ENCODE peak calls at places on chromosomes 1 and 21, in seven cellular contexts. One of them, this sample, is unnamed.

GRCh38 chr1:113770031-113770430 is 10.7 kb upstream of the PHTF1 start:
- DNase-seq in stimulated activated CD4-positive, alpha-beta T cell treated with anti-CD3 and anti-CD28 coated beads, Interleukin-2, amount 100 ng/mL, for 48 hours: no peak
- DNase-seq in HuH-7.5: no peak
- DNase-seq in nephron progenitor cell: no peak
- DNase-seq in NCI-H1105: no peak
- DNase-seq in ACHN: no peak
- DNase-seq in H7: no peak
- DNase-seq in this sample: no peak

GRCh38 chr1:8145525-8145924 is 119.4 kb upstream of the ERRFI1 start:
- DNase-seq in stimulated activated CD4-positive, alpha-beta T cell treated with anti-CD3 and anti-CD28 coated beads, Interleukin-2, amount 100 ng/mL, for 48 hours: no peak
- DNase-seq in HuH-7.5: no peak
- DNase-seq in nephron progenitor cell: no peak
- DNase-seq in NCI-H1105: no peak
- DNase-seq in ACHN: no peak
- DNase-seq in H7: peak
- DNase-seq in this sample: no peak

GRCh38 chr1:44808063-44808937 is at the start of gene BTBD19:
- DNase-seq in stimulated activated CD4-positive, alpha-beta T cell treated with anti-CD3 and anti-CD28 coated beads, Interleukin-2, amount 100 ng/mL, for 48 hours: peak
- DNase-seq in HuH-7.5: no peak
- DNase-seq in nephron progenitor cell: peak
- DNase-seq in NCI-H1105: no peak
- DNase-seq in ACHN: peak
- DNase-seq in H7: peak
- DNase-seq in this sample: no peak

GRCh38 chr1:22579541-22580155 is 16.4 kb downstream of the EPHA8 start:
- DNase-seq in stimulated activated CD4-positive, alpha-beta T cell treated with anti-CD3 and anti-CD28 coated beads, Interleukin-2, amount 100 ng/mL, for 48 hours: no peak
- DNase-seq in HuH-7.5: no peak
- DNase-seq in nephron progenitor cell: no peak
- DNase-seq in NCI-H1105: no peak
- DNase-seq in ACHN: no peak
- DNase-seq in H7: no peak
- DNase-seq in this sample: no peak

GRCh38 chr1:9437931-9438330 is 101.3 kb upstream of the SLC25A33 start:
- DNase-seq in stimulated activated CD4-positive, alpha-beta T cell treated with anti-CD3 and anti-CD28 coated beads, Interleukin-2, amount 100 ng/mL, for 48 hours: no peak
- DNase-seq in HuH-7.5: no peak
- DNase-seq in nephron progenitor cell: no peak
- DNase-seq in NCI-H1105: no peak
- DNase-seq in ACHN: no peak
- DNase-seq in H7: peak
- DNase-seq in this sample: no peak

GRCh38 chr1:51329443-51330325 is 678 bp downstream of the TTC39A start:
- DNase-seq in stimulated activated CD4-positive, alpha-beta T cell treated with anti-CD3 and anti-CD28 coated beads, Interleukin-2, amount 100 ng/mL, for 48 hours: no peak
- DNase-seq in HuH-7.5: peak
- DNase-seq in nephron progenitor cell: no peak
- DNase-seq in NCI-H1105: peak
- DNase-seq in ACHN: no peak
- DNase-seq in H7: no peak
- DNase-seq in this sample: no peak

GRCh38 chr1:193242000-193242399 is 55.6 kb upstream of the B3GALT2 start:
- DNase-seq in stimulated activated CD4-positive, alpha-beta T cell treated with anti-CD3 and anti-CD28 coated beads, Interleukin-2, amount 100 ng/mL, for 48 hours: no peak
- DNase-seq in HuH-7.5: no peak
- DNase-seq in nephron progenitor cell: no peak
- DNase-seq in NCI-H1105: no peak
- DNase-seq in ACHN: no peak
- DNase-seq in H7: no peak
- DNase-seq in this sample: no peak

GRCh38 chr21:16579538-16579937 is 849.8 kb downstream of the USP25 start:
- DNase-seq in stimulated activated CD4-positive, alpha-beta T cell treated with anti-CD3 and anti-CD28 coated beads, Interleukin-2, amount 100 ng/mL, for 48 hours: no peak
- DNase-seq in HuH-7.5: no peak
- DNase-seq in nephron progenitor cell: no peak
- DNase-seq in NCI-H1105: peak
- DNase-seq in ACHN: no peak
- DNase-seq in H7: no peak
- DNase-seq in this sample: no peak

GRCh38 chr1:242002072-242002471 is 3.2 kb upstream of the MAP1LC3C start:
- DNase-seq in stimulated activated CD4-positive, alpha-beta T cell treated with anti-CD3 and anti-CD28 coated beads, Interleukin-2, amount 100 ng/mL, for 48 hours: no peak
- DNase-seq in HuH-7.5: no peak
- DNase-seq in nephron progenitor cell: no peak
- DNase-seq in NCI-H1105: no peak
- DNase-seq in ACHN: no peak
- DNase-seq in H7: no peak
- DNase-seq in this sample: no peak

GRCh38 chr1:193335797-193336428 is 149.5 kb upstream of the B3GALT2 start:
- DNase-seq in stimulated activated CD4-positive, alpha-beta T cell treated with anti-CD3 and anti-CD28 coated beads, Interleukin-2, amount 100 ng/mL, for 48 hours: no peak
- DNase-seq in HuH-7.5: no peak
- DNase-seq in nephron progenitor cell: no peak
- DNase-seq in NCI-H1105: no peak
- DNase-seq in ACHN: no peak
- DNase-seq in H7: no peak
- DNase-seq in this sample: peak

This sample was measured in iPS DF 6.9.